ENCODE peak calls at places on chromosomes 16 and 17, in five cellular contexts. One of them, this sample, is unnamed.

GRCh38 chr17:77687921-77688320 is 270.6 kb upstream of the TNRC6C start:
- DNase-seq in C1 segment of cervical spinal cord: no peak
- DNase-seq in activated naive CD4-positive, alpha-beta T cell treated with anti-CD3 and anti-CD28 coated beads, Interleukin-2, amount 50 U/mL, for 72 hours: no peak
- DNase-seq in AG09309: no peak
- DNase-seq in naive thymus-derived CD8-positive, alpha-beta T cell: no peak
- DNase-seq in this sample: no peak

GRCh38 chr17:18851206-18851605 is 6.7 kb upstream of the PRPSAP2 start:
- DNase-seq in C1 segment of cervical spinal cord: no peak
- DNase-seq in activated naive CD4-positive, alpha-beta T cell treated with anti-CD3 and anti-CD28 coated beads, Interleukin-2, amount 50 U/mL, for 72 hours: no peak
- DNase-seq in AG09309: no peak
- DNase-seq in naive thymus-derived CD8-positive, alpha-beta T cell: no peak
- DNase-seq in this sample: no peak

GRCh38 chr17:50241431-50241830 is 32.8 kb upstream of the TMEM92 start:
- DNase-seq in C1 segment of cervical spinal cord: no peak
- DNase-seq in activated naive CD4-positive, alpha-beta T cell treated with anti-CD3 and anti-CD28 coated beads, Interleukin-2, amount 50 U/mL, for 72 hours: no peak
- DNase-seq in AG09309: no peak
- DNase-seq in naive thymus-derived CD8-positive, alpha-beta T cell: no peak
- DNase-seq in this sample: no peak

GRCh38 chr17:80827646-80828643 is 163.7 kb upstream of the CHMP6 start:
- DNase-seq in C1 segment of cervical spinal cord: no peak
- DNase-seq in activated naive CD4-positive, alpha-beta T cell treated with anti-CD3 and anti-CD28 coated beads, Interleukin-2, amount 50 U/mL, for 72 hours: no peak
- DNase-seq in AG09309: no peak
- DNase-seq in naive thymus-derived CD8-positive, alpha-beta T cell: no peak
- DNase-seq in this sample: no peak

GRCh38 chr16:70162041-70162451 is 11.5 kb upstream of the CLEC18C start:
- DNase-seq in C1 segment of cervical spinal cord: no peak
- DNase-seq in activated naive CD4-positive, alpha-beta T cell treated with anti-CD3 and anti-CD28 coated beads, Interleukin-2, amount 50 U/mL, for 72 hours: no peak
- DNase-seq in AG09309: no peak
- DNase-seq in naive thymus-derived CD8-positive, alpha-beta T cell: no peak
- DNase-seq in this sample: peak

GRCh38 chr16:30541502-30542329 is 7.1 kb upstream of the ZNF747 start:
- DNase-seq in C1 segment of cervical spinal cord: no peak
- DNase-seq in activated naive CD4-positive, alpha-beta T cell treated with anti-CD3 and anti-CD28 coated beads, Interleukin-2, amount 50 U/mL, for 72 hours: no peak
- DNase-seq in AG09309: no peak
- DNase-seq in naive thymus-derived CD8-positive, alpha-beta T cell: no peak
- DNase-seq in this sample: no peak

GRCh38 chr16:4828567-4829320 is 18.3 kb downstream of the GLYR1 start:
- DNase-seq in C1 segment of cervical spinal cord: no peak
- DNase-seq in activated naive CD4-positive, alpha-beta T cell treated with anti-CD3 and anti-CD28 coated beads, Interleukin-2, amount 50 U/mL, for 72 hours: no peak
- DNase-seq in AG09309: no peak
- DNase-seq in naive thymus-derived CD8-positive, alpha-beta T cell: no peak
- DNase-seq in this sample: peak

GRCh38 chr17:76202516-76202915 is 37.8 kb downstream of the RNF157 start:
- DNase-seq in C1 segment of cervical spinal cord: no peak
- DNase-seq in activated naive CD4-positive, alpha-beta T cell treated with anti-CD3 and anti-CD28 coated beads, Interleukin-2, amount 50 U/mL, for 72 hours: no peak
- DNase-seq in AG09309: no peak
- DNase-seq in naive thymus-derived CD8-positive, alpha-beta T cell: no peak
- DNase-seq in this sample: no peak

GRCh38 chr16:30083216-30084055 is 7.6 kb downstream of the PPP4C start:
- DNase-seq in C1 segment of cervical spinal cord: no peak
- DNase-seq in activated naive CD4-positive, alpha-beta T cell treated with anti-CD3 and anti-CD28 coated beads, Interleukin-2, amount 50 U/mL, for 72 hours: no peak
- DNase-seq in AG09309: no peak
- DNase-seq in naive thymus-derived CD8-positive, alpha-beta T cell: no peak
- DNase-seq in this sample: no peak

GRCh38 chr17:28912281-28912937 is 9.5 kb upstream of the DHRS13 start:
- DNase-seq in C1 segment of cervical spinal cord: no peak
- DNase-seq in activated naive CD4-positive, alpha-beta T cell treated with anti-CD3 and anti-CD28 coated beads, Interleukin-2, amount 50 U/mL, for 72 hours: no peak
- DNase-seq in AG09309: no peak
- DNase-seq in naive thymus-derived CD8-positive, alpha-beta T cell: no peak
- DNase-seq in this sample: no peak

GRCh38 chr17:71528210-71528609 is 592.6 kb upstream of the SOX9 start:
- DNase-seq in C1 segment of cervical spinal cord: no peak
- DNase-seq in activated naive CD4-positive, alpha-beta T cell treated with anti-CD3 and anti-CD28 coated beads, Interleukin-2, amount 50 U/mL, for 72 hours: no peak
- DNase-seq in AG09309: no peak
- DNase-seq in naive thymus-derived CD8-positive, alpha-beta T cell: no peak
- DNase-seq in this sample: no peak

GRCh38 chr17:63491413-63491812 is 14.6 kb downstream of the ACE start:
- DNase-seq in C1 segment of cervical spinal cord: no peak
- DNase-seq in activated naive CD4-positive, alpha-beta T cell treated with anti-CD3 and anti-CD28 coated beads, Interleukin-2, amount 50 U/mL, for 72 hours: no peak
- DNase-seq in AG09309: no peak
- DNase-seq in naive thymus-derived CD8-positive, alpha-beta T cell: no peak
- DNase-seq in this sample: no peak

GRCh38 chr16:50234771-50235556 is 31.4 kb upstream of the ADCY7 start:
- DNase-seq in C1 segment of cervical spinal cord: no peak
- DNase-seq in activated naive CD4-positive, alpha-beta T cell treated with anti-CD3 and anti-CD28 coated beads, Interleukin-2, amount 50 U/mL, for 72 hours: no peak
- DNase-seq in AG09309: no peak
- DNase-seq in naive thymus-derived CD8-positive, alpha-beta T cell: no peak
- DNase-seq in this sample: no peak

GRCh38 chr17:52178013-52178412 is 19.5 kb upstream of the CA10 start:
- DNase-seq in C1 segment of cervical spinal cord: no peak
- DNase-seq in activated naive CD4-positive, alpha-beta T cell treated with anti-CD3 and anti-CD28 coated beads, Interleukin-2, amount 50 U/mL, for 72 hours: no peak
- DNase-seq in AG09309: no peak
- DNase-seq in naive thymus-derived CD8-positive, alpha-beta T cell: no peak
- DNase-seq in this sample: no peak

GRCh38 chr17:80619535-80620235 is 75.0 kb downstream of the RPTOR start:
- DNase-seq in C1 segment of cervical spinal cord: no peak
- DNase-seq in activated naive CD4-positive, alpha-beta T cell treated with anti-CD3 and anti-CD28 coated beads, Interleukin-2, amount 50 U/mL, for 72 hours: no peak
- DNase-seq in AG09309: no peak
- DNase-seq in naive thymus-derived CD8-positive, alpha-beta T cell: no peak
- DNase-seq in this sample: no peak

GRCh38 chr17:2238432-2239169 is 65.0 kb downstream of the SMG6 start:
- DNase-seq in C1 segment of cervical spinal cord: peak
- DNase-seq in activated naive CD4-positive, alpha-beta T cell treated with anti-CD3 and anti-CD28 coated beads, Interleukin-2, amount 50 U/mL, for 72 hours: no peak
- DNase-seq in AG09309: no peak
- DNase-seq in naive thymus-derived CD8-positive, alpha-beta T cell: no peak
- DNase-seq in this sample: no peak

GRCh38 chr17:40021471-40021961 is 6.3 kb downstream of the CSF3 start:
- DNase-seq in C1 segment of cervical spinal cord: no peak
- DNase-seq in activated naive CD4-positive, alpha-beta T cell treated with anti-CD3 and anti-CD28 coated beads, Interleukin-2, amount 50 U/mL, for 72 hours: no peak
- DNase-seq in AG09309: peak
- DNase-seq in naive thymus-derived CD8-positive, alpha-beta T cell: no peak
- DNase-seq in this sample: peak

GRCh38 chr17:79423811-79424465 is 186.9 kb downstream of the RBFOX3 start:
- DNase-seq in C1 segment of cervical spinal cord: no peak
- DNase-seq in activated naive CD4-positive, alpha-beta T cell treated with anti-CD3 and anti-CD28 coated beads, Interleukin-2, amount 50 U/mL, for 72 hours: no peak
- DNase-seq in AG09309: no peak
- DNase-seq in naive thymus-derived CD8-positive, alpha-beta T cell: no peak
- DNase-seq in this sample: no peak

GRCh38 chr16:10584956-10585561 is 4.7 kb upstream of the EMP2 start:
- DNase-seq in C1 segment of cervical spinal cord: no peak
- DNase-seq in activated naive CD4-positive, alpha-beta T cell treated with anti-CD3 and anti-CD28 coated beads, Interleukin-2, amount 50 U/mL, for 72 hours: no peak
- DNase-seq in AG09309: peak
- DNase-seq in naive thymus-derived CD8-positive, alpha-beta T cell: no peak
- DNase-seq in this sample: peak

GRCh38 chr17:77867976-77868713 is 90.4 kb upstream of the TNRC6C start:
- DNase-seq in C1 segment of cervical spinal cord: no peak
- DNase-seq in activated naive CD4-positive, alpha-beta T cell treated with anti-CD3 and anti-CD28 coated beads, Interleukin-2, amount 50 U/mL, for 72 hours: no peak
- DNase-seq in AG09309: no peak
- DNase-seq in naive thymus-derived CD8-positive, alpha-beta T cell: no peak
- DNase-seq in this sample: no peak